ENCODE peak calls at places on chromosomes 4 and X, in four cellular contexts. One of them, this sample, is unnamed.

GRCh38 chrX:8848921-8849320 is 47.7 kb upstream of the FAM9A start:
- DNase-seq in K562: no peak
- DNase-seq in HepG2: no peak
- DNase-seq in A549: no peak
- DNase-seq in this sample: no peak

GRCh38 chr4:167943872-167944505 is 148.3 kb upstream of the ANXA10 start:
- DNase-seq in K562: no peak
- DNase-seq in HepG2: no peak
- DNase-seq in A549: no peak
- DNase-seq in this sample: no peak

GRCh38 chr4:78865451-78865850 is 73.8 kb downstream of the PAQR3 start:
- DNase-seq in K562: no peak
- DNase-seq in HepG2: no peak
- DNase-seq in A549: no peak
- DNase-seq in this sample: no peak

GRCh38 chrX:118630843-118631242 is 96.6 kb upstream of the IL13RA1 start:
- DNase-seq in K562: no peak
- DNase-seq in HepG2: no peak
- DNase-seq in A549: no peak
- DNase-seq in this sample: no peak

GRCh38 chrX:22063284-22063683 is 31.2 kb downstream of the PHEX start:
- DNase-seq in K562: peak; percentile 15
- DNase-seq in HepG2: no peak
- DNase-seq in A549: no peak
- DNase-seq in this sample: peak; percentile 64

GRCh38 chr4:181520790-181521189 is 722.4 kb upstream of the TENM3 start:
- DNase-seq in K562: no peak
- DNase-seq in HepG2: no peak
- DNase-seq in A549: no peak
- DNase-seq in this sample: no peak

GRCh38 chr4:83285022-83285387 is 407 bp upstream of the COQ2 start:
- DNase-seq in K562: peak; percentile 47
- DNase-seq in HepG2: no peak
- DNase-seq in A549: peak; percentile 54
- DNase-seq in this sample: no peak

GRCh38 chr4:7499661-7500060 is 64.9 kb upstream of the PSAPL1 start:
- DNase-seq in K562: no peak
- DNase-seq in HepG2: no peak
- DNase-seq in A549: no peak
- DNase-seq in this sample: no peak

GRCh38 chr4:151744614-151745013 is 16.2 kb downstream of the GATB start:
- DNase-seq in K562: peak; percentile 84
- DNase-seq in HepG2: peak; percentile 66
- DNase-seq in A549: peak; percentile 35
- DNase-seq in this sample: peak; percentile 44

GRCh38 chrX:133972916-133973315 is 12.5 kb downstream of the GPC3 start:
- DNase-seq in K562: no peak
- DNase-seq in HepG2: no peak
- DNase-seq in A549: no peak
- DNase-seq in this sample: no peak

GRCh38 chrX:63889001-63889400 is 104.0 kb upstream of the ARHGEF9 start:
- DNase-seq in K562: no peak
- DNase-seq in HepG2: no peak
- DNase-seq in A549: no peak
- DNase-seq in this sample: no peak

GRCh38 chrX:41127476-41128192 is 42.4 kb downstream of the USP9X start:
- DNase-seq in K562: no peak
- DNase-seq in HepG2: no peak
- DNase-seq in A549: no peak
- DNase-seq in this sample: no peak

GRCh38 chrX:115023139-115023538 is 5.7 kb upstream of the IL13RA2 start:
- DNase-seq in K562: peak; percentile 13
- DNase-seq in HepG2: no peak
- DNase-seq in A549: peak; percentile 38
- DNase-seq in this sample: no peak

GRCh38 chr4:7172508-7172907 is 19.8 kb upstream of the SORCS2 start:
- DNase-seq in K562: no peak
- DNase-seq in HepG2: no peak
- DNase-seq in A549: no peak
- DNase-seq in this sample: no peak

GRCh38 chrX:142663330-142664095 is 362.2 kb upstream of the SPANXN4 start:
- DNase-seq in K562: no peak
- DNase-seq in HepG2: no peak
- DNase-seq in A549: no peak
- DNase-seq in this sample: no peak

GRCh38 chr4:100299019-100299418 is 108.8 kb upstream of the DDIT4L start:
- DNase-seq in K562: no peak
- DNase-seq in HepG2: no peak
- DNase-seq in A549: peak; percentile 24
- DNase-seq in this sample: no peak

GRCh38 chr4:67934628-67935027 is 28.7 kb downstream of the TMPRSS11A start:
- DNase-seq in K562: no peak
- DNase-seq in HepG2: no peak
- DNase-seq in A549: no peak
- DNase-seq in this sample: no peak

GRCh38 chr4:168275836-168276235 is 42.7 kb downstream of the DDX60 start:
- DNase-seq in K562: no peak
- DNase-seq in HepG2: no peak
- DNase-seq in A549: no peak
- DNase-seq in this sample: no peak

GRCh38 chr4:164012396-164013027 is 518.0 kb downstream of the TMA16 start:
- DNase-seq in K562: peak; percentile 4
- DNase-seq in HepG2: peak; percentile 28
- DNase-seq in A549: peak; percentile 10
- DNase-seq in this sample: no peak

GRCh38 chrX:109714340-109714958 is 18.6 kb downstream of the ACSL4 start:
- DNase-seq in K562: no peak
- DNase-seq in HepG2: no peak
- DNase-seq in A549: peak; percentile 53
- DNase-seq in this sample: no peak

GRCh38 chrX:2967998-2968909 is 38.1 kb upstream of the ARSH start:
- DNase-seq in K562: peak; percentile 33
- DNase-seq in HepG2: no peak
- DNase-seq in A549: no peak
- DNase-seq in this sample: no peak

GRCh38 chr4:6561173-6561516 is 13.8 kb upstream of the MAN2B2 start:
- DNase-seq in K562: no peak
- DNase-seq in HepG2: no peak
- DNase-seq in A549: no peak
- DNase-seq in this sample: no peak

GRCh38 chrX:71652405-71652804 is 14.9 kb upstream of the LOC101059915 start:
- DNase-seq in K562: peak; percentile 65
- DNase-seq in HepG2: peak; percentile 31
- DNase-seq in A549: peak; percentile 61
- DNase-seq in this sample: no peak

GRCh38 chr4:90543419-90544170 is 416.4 kb downstream of the CCSER1 start:
- DNase-seq in K562: no peak
- DNase-seq in HepG2: no peak
- DNase-seq in A549: no peak
- DNase-seq in this sample: no peak

GRCh38 chr4:102678695-102679335 is 82.0 kb downstream of the MANBA start:
- DNase-seq in K562: no peak
- DNase-seq in HepG2: no peak
- DNase-seq in A549: no peak
- DNase-seq in this sample: no peak

GRCh38 chr4:4593596-4593995 is 51.7 kb upstream of the STX18 start:
- DNase-seq in K562: no peak
- DNase-seq in HepG2: no peak
- DNase-seq in A549: no peak
- DNase-seq in this sample: no peak

GRCh38 chr4:6591305-6591704 is 16.3 kb downstream of the MAN2B2 start:
- DNase-seq in K562: peak; percentile 71
- DNase-seq in HepG2: no peak
- DNase-seq in A549: no peak
- DNase-seq in this sample: no peak

GRCh38 chrX:147853701-147854100 is 58.0 kb upstream of the FMR1 start:
- DNase-seq in K562: no peak
- DNase-seq in HepG2: no peak
- DNase-seq in A549: no peak
- DNase-seq in this sample: no peak

GRCh38 chr4:134375775-134376174 is 174.2 kb upstream of the PABPC4L start:
- DNase-seq in K562: no peak
- DNase-seq in HepG2: no peak
- DNase-seq in A549: no peak
- DNase-seq in this sample: no peak

GRCh38 chr4:54571293-54571723 is 86.4 kb upstream of the KIT start:
- DNase-seq in K562: peak; percentile 95
- DNase-seq in HepG2: no peak
- DNase-seq in A549: no peak
- DNase-seq in this sample: no peak

GRCh38 chr4:103364066-103364465 is 165.9 kb upstream of the CENPE start:
- DNase-seq in K562: no peak
- DNase-seq in HepG2: no peak
- DNase-seq in A549: no peak
- DNase-seq in this sample: no peak

GRCh38 chr4:38889143-38889542 is 21.5 kb downstream of the FAM114A1 start:
- DNase-seq in K562: no peak
- DNase-seq in HepG2: peak; percentile 74
- DNase-seq in A549: peak; percentile 16
- DNase-seq in this sample: peak; percentile 58

DNA sequence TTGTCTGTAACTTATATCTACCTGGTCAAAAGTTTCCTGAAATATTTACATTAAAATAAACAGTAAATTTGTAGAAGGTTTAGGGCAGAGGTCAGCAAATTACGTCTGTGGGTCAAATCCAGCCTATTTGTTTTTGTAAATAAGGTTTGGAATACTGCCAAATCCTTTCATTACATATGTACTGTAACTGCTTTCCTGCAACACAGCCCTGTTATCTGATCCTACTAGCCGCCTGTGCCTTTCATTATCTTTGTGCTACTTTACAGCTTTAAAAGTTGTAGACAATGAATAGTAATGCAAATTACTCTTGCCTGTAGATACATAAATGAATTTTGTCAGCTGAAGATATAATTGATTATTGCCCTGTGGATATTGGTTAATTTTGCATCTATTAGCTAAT is 369.6 kb upstream of the SLC7A11 start:
- DNase-seq in K562: peak; percentile 5
- DNase-seq in HepG2: no peak
- DNase-seq in A549: no peak
- DNase-seq in this sample: no peak
- TF ChIP-seq POLR2AphosphoS2 in K562: no peak
- TF ChIP-seq POLR2AphosphoS2 in HepG2: no peak
- TF ChIP-seq POLR2AphosphoS2 in A549: no peak
- TF ChIP-seq POLR2AphosphoS2 in this sample: no peak

GRCh38 chr4:26992657-26993361 is 132.2 kb downstream of the STIM2 start:
- DNase-seq in K562: peak; percentile 60
- DNase-seq in HepG2: no peak
- DNase-seq in A549: no peak
- DNase-seq in this sample: peak; percentile 72
- TF ChIP-seq POLR2AphosphoS2 in K562: no peak
- TF ChIP-seq POLR2AphosphoS2 in HepG2: no peak
- TF ChIP-seq POLR2AphosphoS2 in A549: no peak
- TF ChIP-seq POLR2AphosphoS2 in this sample: no peak

GRCh38 chrX:5683996-5684395 is 544.7 kb downstream of the NLGN4X start:
- DNase-seq in K562: no peak
- DNase-seq in HepG2: no peak
- DNase-seq in A549: no peak
- DNase-seq in this sample: no peak
- TF ChIP-seq POLR2AphosphoS2 in K562: no peak
- TF ChIP-seq POLR2AphosphoS2 in HepG2: no peak
- TF ChIP-seq POLR2AphosphoS2 in A549: no peak
- TF ChIP-seq POLR2AphosphoS2 in this sample: no peak

GRCh38 chrX:111375747-111376146 is 36.2 kb downstream of the DCX start:
- DNase-seq in K562: no peak
- DNase-seq in HepG2: no peak
- DNase-seq in A549: no peak
- DNase-seq in this sample: no peak
- TF ChIP-seq POLR2AphosphoS2 in K562: no peak
- TF ChIP-seq POLR2AphosphoS2 in HepG2: no peak
- TF ChIP-seq POLR2AphosphoS2 in A549: no peak
- TF ChIP-seq POLR2AphosphoS2 in this sample: no peak

GRCh38 chrX:123971963-123972362 is 10.5 kb downstream of the STAG2 start:
- DNase-seq in K562: no peak
- DNase-seq in HepG2: no peak
- DNase-seq in A549: no peak
- DNase-seq in this sample: no peak

GRCh38 chrX:123975180-123975579 is 13.7 kb downstream of the STAG2 start:
- DNase-seq in K562: no peak
- DNase-seq in HepG2: no peak
- DNase-seq in A549: no peak
- DNase-seq in this sample: no peak

GRCh38 chrX:123976671-123977316 is 15.3 kb downstream of the STAG2 start:
- DNase-seq in K562: peak; percentile 53
- DNase-seq in HepG2: peak; percentile 31
- DNase-seq in A549: peak; percentile 64
- DNase-seq in this sample: no peak
- TF ChIP-seq POLR2AphosphoS2 in K562: no peak
- TF ChIP-seq POLR2AphosphoS2 in HepG2: no peak
- TF ChIP-seq POLR2AphosphoS2 in A549: no peak
- TF ChIP-seq POLR2AphosphoS2 in this sample: no peak

GRCh38 chrX:96140796-96141195 is 543.8 kb upstream of the DIAPH2 start:
- DNase-seq in K562: no peak
- DNase-seq in HepG2: no peak
- DNase-seq in A549: no peak
- DNase-seq in this sample: no peak
- TF ChIP-seq POLR2AphosphoS2 in K562: no peak
- TF ChIP-seq POLR2AphosphoS2 in HepG2: no peak
- TF ChIP-seq POLR2AphosphoS2 in A549: no peak
- TF ChIP-seq POLR2AphosphoS2 in this sample: no peak

DNA sequence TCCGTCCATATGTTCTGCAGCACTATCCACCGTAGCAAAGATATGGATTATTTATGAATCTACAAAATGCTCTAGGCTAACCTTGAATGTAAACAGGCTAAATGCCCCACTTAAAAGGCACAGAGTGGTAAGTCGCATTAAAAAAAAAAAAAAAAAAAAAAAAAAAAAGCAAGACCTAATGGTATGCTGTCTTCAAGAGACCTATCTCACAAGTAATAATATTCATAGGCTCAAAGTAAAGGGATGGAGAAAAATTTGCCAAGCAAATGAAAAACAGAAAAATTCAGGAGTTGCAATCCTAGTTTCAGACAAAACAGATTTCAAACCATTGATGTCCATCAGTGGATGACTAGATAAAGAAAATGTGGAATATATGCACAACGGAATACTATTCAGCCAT is 139.4 kb downstream of the GLRA3 start:
- DNase-seq in K562: no peak
- DNase-seq in HepG2: no peak
- DNase-seq in A549: no peak
- DNase-seq in this sample: no peak
- TF ChIP-seq POLR2AphosphoS2 in K562: no peak
- TF ChIP-seq POLR2AphosphoS2 in HepG2: no peak
- TF ChIP-seq POLR2AphosphoS2 in A549: no peak
- TF ChIP-seq POLR2AphosphoS2 in this sample: no peak